ENCODE peak calls at places on chromosomes 16 and 17, in nine cellular contexts. J is AG04450; G is left ventricle myocardium inferior; H is CD4-positive, CD25-positive, alpha-beta regulatory T cell; T is ascending aorta; V is GM23248; Z is psoas muscle; K is DND-41; D is NT2/D1. A is an unnamed sample.
A peak's percentile ranks its signal among the peaks of the same experiment; 100 is the strongest.

GRCh38 chr17:71993363-71993762 is 127.5 kb upstream of the SOX9 start:
- DNase-seq in J (no peak), G (no peak), H (no peak), T (no peak), V (no peak), Z (no peak), K (no peak), D (no peak), A (no peak)

GRCh38 chr17:4476512-4477070 is 22.1 kb upstream of the SPNS2 start:
- DNase-seq in J (no peak), G (no peak), H (no peak), T (no peak), V (no peak), Z (no peak), K (no peak), D (no peak), A (no peak)

GRCh38 chr17:17682293-17682736 is 1.1 kb downstream of the RAI1 start:
- DNase-seq in J (no peak), G (peak; percentile 54), H (peak; percentile 66), T (no peak), V (peak; percentile 76), Z (peak; percentile 55), K (peak; percentile 53), D (no peak), A (peak; percentile 87)

GRCh38 chr16:55695595-55695994 is 39.8 kb downstream of the SLC6A2 start:
- DNase-seq in J (no peak), G (no peak), H (no peak), T (no peak), V (no peak), Z (no peak), K (no peak), D (no peak), A (no peak)

GRCh38 chr17:71338396-71338795 is 782.4 kb upstream of the SOX9 start:
- DNase-seq in J (no peak), G (no peak), H (no peak), T (no peak), V (peak; percentile 42), Z (no peak), K (peak; percentile 62), D (no peak), A (no peak)

GRCh38 chr17:45895969-45896793 is 1.8 kb downstream of the MAPT start:
- DNase-seq in J (no peak), G (no peak), H (no peak), T (no peak), V (peak; percentile 9), Z (peak; percentile 35), K (no peak), D (no peak), A (no peak)

GRCh38 chr16:86568677-86569623 is 2.3 kb downstream of the FOXC2 start:
- DNase-seq in J (no peak), G (no peak), H (no peak), T (no peak), V (no peak), Z (no peak), K (no peak), D (no peak), A (no peak)

GRCh38 chr17:76735006-76735405 is 2.1 kb downstream of the SRSF2 start:
- DNase-seq in J (no peak), G (no peak), H (peak; percentile 70), T (no peak), V (peak; percentile 61), Z (no peak), K (no peak), D (no peak), A (peak; percentile 70)

GRCh38 chr17:18946536-18946935 is 5.4 kb upstream of the SLC5A10 start:
- DNase-seq in J (no peak), G (no peak), H (no peak), T (no peak), V (no peak), Z (no peak), K (no peak), D (peak; percentile 25), A (no peak)

GRCh38 chr17:81400939-81401726 is 5.9 kb downstream of the BAHCC1 start:
- DNase-seq in J (no peak), G (peak; percentile 42), H (no peak), T (no peak), V (peak; percentile 47), Z (peak; percentile 51), K (no peak), D (no peak), A (no peak)

GRCh38 chr17:64214950-64215349 is 48.1 kb downstream of the TEX2 start:
- DNase-seq in J (no peak), G (no peak), H (no peak), T (no peak), V (peak; percentile 68), Z (no peak), K (no peak), D (no peak), A (no peak)

GRCh38 chr16:80366023-80366422 is 174.8 kb upstream of the DYNLRB2 start:
- DNase-seq in J (no peak), G (no peak), H (no peak), T (no peak), V (peak; percentile 29), Z (no peak), K (no peak), D (no peak), A (no peak)

GRCh38 chr17:55327225-55328088 is 62.7 kb downstream of the HLF start:
- DNase-seq in J (no peak), G (no peak), H (no peak), T (no peak), V (no peak), Z (no peak), K (no peak), D (no peak), A (no peak)

GRCh38 chr16:1108299-1109252 is 12.5 kb upstream of the C1QTNF8 start:
- DNase-seq in J (no peak), G (peak; percentile 48), H (no peak), T (no peak), V (peak; percentile 59), Z (peak; percentile 50), K (no peak), D (no peak), A (no peak)
- H3K27me3 ChIP-seq in J (peaks cover 34% of the 10 kb centered on the region), G (peaks cover 99% of the 10 kb centered on the region), H (no peaks in the 10 kb centered on the region), T (peaks cover 10% of the 10 kb centered on the region), V (peaks cover 34% of the 10 kb centered on the region), Z (peaks cover 13% of the 10 kb centered on the region), K (no peaks in the 10 kb centered on the region), D (peaks cover 59% of the 10 kb centered on the region), A (no peaks in the 10 kb centered on the region)

DNA sequence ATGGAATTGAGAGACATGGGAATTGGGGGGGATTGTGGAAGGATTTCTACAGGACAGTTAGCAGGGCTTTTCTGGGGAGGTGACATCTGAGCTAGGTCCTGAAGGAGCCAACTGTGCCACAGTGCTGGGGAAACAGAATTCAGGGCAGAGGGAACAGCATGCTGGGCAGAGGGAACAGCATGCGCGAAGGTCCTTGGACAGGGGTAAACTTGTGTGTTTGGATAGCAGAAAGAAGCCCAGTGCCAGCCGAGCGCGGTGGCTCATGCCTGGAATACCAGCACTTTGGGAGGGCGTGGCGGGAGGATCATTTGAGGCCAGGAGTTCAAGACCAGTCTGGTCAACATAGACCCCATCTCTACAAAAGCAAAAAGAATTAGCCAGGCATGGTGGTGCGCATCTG is 3.8 kb downstream of the STX1B start:
- DNase-seq in J (no peak), G (no peak), H (no peak), T (no peak), V (no peak), Z (no peak), K (no peak), D (no peak), A (no peak)
- H3K9me3 ChIP-seq in J (peaks cover 2% of the 10 kb centered on the region), G (no peaks in the 10 kb centered on the region), H (no peaks in the 10 kb centered on the region), T (no peaks in the 10 kb centered on the region), V (no peaks in the 10 kb centered on the region), Z (no peaks in the 10 kb centered on the region), K (no peaks in the 10 kb centered on the region), D (no peaks in the 10 kb centered on the region), A (no peaks in the 10 kb centered on the region)

GRCh38 chr17:16255481-16255901 is 38.5 kb downstream of the PIGL start:
- DNase-seq in J (no peak), G (peak; percentile 59), H (no peak), T (no peak), V (peak; percentile 34), Z (peak; percentile 54), K (no peak), D (no peak), A (no peak)

GRCh38 chr17:16261049-16261448 is 44.0 kb downstream of the PIGL start:
- DNase-seq in J (no peak), G (no peak), H (no peak), T (no peak), V (no peak), Z (no peak), K (no peak), D (no peak), A (no peak)

GRCh38 chr17:16258916-16259315 is 41.9 kb downstream of the PIGL start:
- DNase-seq in J (no peak), G (no peak), H (no peak), T (no peak), V (peak; percentile 29), Z (no peak), K (no peak), D (no peak), A (no peak)

GRCh38 chr17:16262201-16262600 is 45.2 kb downstream of the PIGL start:
- DNase-seq in J (no peak), G (no peak), H (no peak), T (no peak), V (no peak), Z (no peak), K (no peak), D (no peak), A (no peak)

DNA sequence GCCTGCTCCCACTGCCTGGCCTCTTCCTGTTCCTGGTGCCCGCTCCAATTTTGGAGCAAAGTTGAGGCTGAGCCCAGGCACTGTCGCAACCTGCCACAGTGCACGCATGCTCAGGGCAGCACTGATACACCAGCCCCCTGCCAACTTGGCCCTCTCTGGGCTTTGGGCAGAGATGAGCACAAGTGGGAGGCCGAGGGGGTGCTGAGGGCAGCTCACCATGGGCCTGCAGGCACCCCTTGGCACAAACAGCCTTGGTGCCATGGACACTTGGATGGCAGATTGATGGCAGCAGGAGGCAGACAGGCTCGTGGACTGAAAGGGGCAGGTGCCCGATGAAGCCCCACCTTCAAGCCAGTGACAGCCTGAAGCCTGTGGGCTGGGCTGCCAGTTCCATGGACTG is 42.9 kb downstream of the PIGL start:
- DNase-seq in J (no peak), G (no peak), H (no peak), T (no peak), V (no peak), Z (peak; percentile 70), K (no peak), D (no peak), A (no peak)
- H3K4me3 ChIP-seq in J (no peak overlapping the region), G (no peak overlapping the region), H (no peak overlapping the region), T (no peak overlapping the region), V (no peak overlapping the region), Z (peak overlapping the region; percentile 41), K (no peak overlapping the region), D (no peak overlapping the region), A (no peak overlapping the region)

DNA sequence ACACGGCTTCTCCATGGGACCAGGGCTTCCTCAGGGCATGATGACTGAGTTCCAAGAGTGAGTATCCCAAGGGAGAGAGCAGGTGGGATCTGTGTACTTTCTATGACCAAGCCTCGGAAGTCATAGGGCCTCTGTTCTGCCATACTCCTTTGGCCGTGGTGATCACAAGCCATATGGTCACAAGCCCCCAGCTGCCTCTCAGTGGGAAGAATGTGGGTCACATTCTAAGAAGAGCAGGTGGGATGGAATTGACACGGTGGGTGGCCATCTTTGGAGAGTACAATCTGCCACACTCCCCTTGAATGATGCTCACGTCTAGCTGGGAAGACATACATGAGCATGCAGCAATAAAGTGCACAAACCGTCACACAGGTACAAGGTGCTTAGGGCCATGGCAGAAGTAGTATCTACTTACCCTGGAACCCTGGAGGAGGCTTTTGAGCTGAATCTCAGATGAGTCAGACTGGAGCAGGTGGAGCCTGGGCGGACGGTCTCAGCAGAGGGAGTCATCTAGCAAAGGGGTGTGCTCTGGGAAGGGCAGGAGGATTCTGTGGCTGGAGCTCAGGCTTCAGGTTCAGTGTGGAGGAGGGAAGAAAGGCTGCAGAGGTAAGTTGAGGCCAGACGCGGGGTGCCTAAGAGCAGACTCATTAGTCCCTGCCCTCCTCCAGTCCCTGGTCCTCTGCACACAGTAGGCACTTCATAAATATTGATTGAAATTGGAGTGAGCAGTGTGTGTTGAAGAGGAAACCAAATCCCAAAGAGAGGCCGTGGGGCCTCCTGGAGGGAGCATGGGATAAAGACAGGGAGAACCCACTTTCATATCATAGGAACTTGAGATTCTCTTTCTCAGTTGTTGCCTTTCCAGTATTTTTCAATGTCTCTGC is 26.6 kb downstream of the GOSR2 start:
- DNase-seq in J (no peak), G (no peak), H (no peak), T (no peak), V (peak; percentile 66), Z (no peak), K (no peak), D (no peak), A (no peak)
- H3K27me3 ChIP-seq in J (peaks cover 6% of the 10 kb centered on the region), G (no peaks in the 10 kb centered on the region), H (no peaks in the 10 kb centered on the region), T (no peaks in the 10 kb centered on the region), V (peaks cover 3% of the 10 kb centered on the region), Z (peaks cover 3% of the 10 kb centered on the region), K (no peaks in the 10 kb centered on the region), D (no peaks in the 10 kb centered on the region), A (no peaks in the 10 kb centered on the region)